ENCODE peak calls at places on chromosomes 13 and 19, in five cellular contexts. L is IMR-90, M is tibial nerve, D is heart left ventricle, Y is esophagus squamous epithelium. U is an unnamed sample.

GRCh38 chr13:35191883-35192282 is 249.8 kb downstream of the NBEA start:
- DNase-seq in M (no peak), Y (no peak), D (no peak), L (no peak), U (no peak)

GRCh38 chr19:15673176-15673654 is 328 bp downstream of the CYP4F12 start:
- DNase-seq in Y (no peak), L (no peak), M (no peak), D (no peak), U (no peak)

GRCh38 chr19:33416307-33417215 is 43.1 kb downstream of the CEBPG start:
- DNase-seq in M (no peak), L (peak), Y (no peak), D (no peak), U (peak)

GRCh38 chr13:106835477-106835876 is 267.5 kb upstream of the ARGLU1 start:
- DNase-seq in L (no peak), M (no peak), D (no peak), Y (no peak), U (no peak)

GRCh38 chr19:12284226-12284625 is 10.5 kb downstream of the ZNF44 start:
- DNase-seq in D (no peak), Y (no peak), L (no peak), M (no peak), U (no peak)

GRCh38 chr13:49840266-49840665 is 47.8 kb upstream of the KPNA3 start:
- DNase-seq in M (no peak), L (peak), D (no peak), Y (no peak), U (peak)

GRCh38 chr13:85582890-85583289 is 216.3 kb downstream of the SLITRK6 start:
- DNase-seq in Y (no peak), M (no peak), D (no peak), L (peak), U (no peak)

GRCh38 chr19:1768248-1768647 is 14.9 kb downstream of the ONECUT3 start:
- DNase-seq in Y (no peak), M (no peak), L (no peak), D (no peak), U (no peak)

GRCh38 chr13:84651288-84651687 is 769.0 kb upstream of the SLITRK1 start:
- DNase-seq in Y (no peak), D (peak), L (peak), M (no peak), U (no peak)

GRCh38 chr19:23991170-23991569 is 76.5 kb downstream of the ZNF726 start:
- DNase-seq in M (no peak), L (no peak), Y (no peak), D (no peak), U (peak)

GRCh38 chr19:36528921-36529518 is 949 bp upstream of the ZNF260 start:
- DNase-seq in M (no peak), D (no peak), L (no peak), Y (no peak), U (peak)

GRCh38 chr13:100573121-100573520 is 15.5 kb downstream of the GGACT start:
- DNase-seq in M (peak), L (peak), Y (peak), D (peak), U (peak)

DNA sequence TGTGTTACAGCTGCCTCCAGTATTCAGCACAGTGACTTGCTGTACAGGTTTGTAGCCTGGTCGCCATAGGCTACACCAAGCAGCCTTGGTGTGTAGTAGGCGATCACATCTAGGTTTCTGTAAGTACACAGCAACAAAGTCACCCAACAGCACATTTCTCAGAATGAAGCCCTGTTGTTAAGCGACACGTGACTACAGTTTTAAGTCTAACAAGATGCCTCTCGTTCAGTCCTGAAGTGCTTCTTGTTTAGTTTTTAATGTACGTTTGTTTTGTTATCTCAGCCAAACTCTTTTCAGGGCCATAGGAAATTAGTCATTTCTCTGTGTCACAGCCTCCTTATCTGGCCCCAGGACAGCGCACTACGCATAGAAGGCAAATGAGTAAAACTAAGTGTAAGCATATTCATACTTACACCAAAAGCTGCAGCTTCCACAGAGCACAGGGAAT is 50.0 kb upstream of the GPR183 start:
- DNase-seq in D (no peak), M (no peak), L (peak), Y (no peak), U (peak)
- H3K4me3 ChIP-seq in D (no peak), M (no peak), L (no peak), Y (no peak), U (no peak)

GRCh38 chr13:59247166-59247565 is 916.6 kb downstream of the DIAPH3 start:
- DNase-seq in M (no peak), Y (no peak), L (no peak), D (peak), U (peak)

DNA sequence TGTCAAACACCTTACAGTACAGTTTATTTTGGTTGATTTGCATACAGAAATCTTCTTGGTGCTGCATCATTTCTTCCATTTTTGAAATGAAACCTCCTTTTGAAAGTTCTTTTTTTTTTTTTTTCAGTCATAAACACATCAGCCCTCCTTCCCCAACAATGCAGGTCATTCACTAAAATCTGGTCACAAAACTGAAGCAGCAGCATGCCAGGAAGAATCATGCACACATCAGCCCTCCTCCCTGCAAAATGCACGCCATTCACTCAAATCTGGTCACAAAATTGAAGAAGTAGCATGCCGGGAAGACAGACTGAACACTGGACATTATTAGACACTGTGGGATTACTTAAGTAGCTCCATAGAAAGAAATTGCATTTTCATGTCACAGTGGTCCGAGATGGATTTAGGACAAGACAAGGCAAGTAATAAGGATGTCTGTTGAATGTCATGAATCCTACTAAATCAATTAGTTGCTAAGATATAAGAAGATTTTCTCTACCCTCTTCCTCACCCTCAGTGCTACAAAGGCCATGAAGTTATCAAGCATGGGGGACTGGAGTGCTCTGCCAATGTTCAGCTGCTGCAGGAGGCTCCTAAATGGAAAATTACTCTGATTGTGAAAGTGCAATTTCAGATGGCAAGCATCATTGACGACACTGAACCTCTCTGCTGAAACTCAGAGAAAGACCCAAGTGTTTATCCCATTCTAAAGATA is 913.3 kb downstream of the DIAPH3 start:
- DNase-seq in M (no peak), D (no peak), Y (no peak), L (no peak), U (no peak)
- TF ChIP-seq POLR2A in M (no peak), D (no peak), Y (no peak), L (no peak), U (no peak)

GRCh38 chr19:45440873-45441654 is 17.3 kb upstream of the ERCC1 start:
- DNase-seq in Y (no peak), D (no peak), L (peak), M (no peak), U (no peak)

GRCh38 chr19:45439190-45439568 is 15.5 kb upstream of the ERCC1 start:
- DNase-seq in Y (no peak), L (no peak), D (no peak), M (no peak), U (no peak)

GRCh38 chr19:45442408-45442926 is 18.8 kb upstream of the ERCC1 start:
- DNase-seq in D (no peak), M (no peak), Y (no peak), L (no peak), U (no peak)

GRCh38 chr19:45439569-45440258 is 16.0 kb upstream of the ERCC1 start:
- DNase-seq in Y (no peak), L (peak), D (peak), M (peak), U (peak)

GRCh38 chr19:45440259-45440638 is 16.5 kb upstream of the ERCC1 start:
- DNase-seq in L (no peak), D (no peak), M (no peak), Y (no peak), U (no peak)
- H3K4me3 ChIP-seq in L (peak), D (peak), M (peak), Y (peak), U (no peak)

GRCh38 chr19:50204811-50205675 is 1.6 kb downstream of the MYH14 start:
- DNase-seq in M (no peak), Y (no peak), D (peak), L (no peak), U (no peak)
- TF ChIP-seq POLR2A in M (no peak), Y (no peak), D (no peak), L (no peak), U (no peak)

GRCh38 chr19:49474545-49474930 is 523 bp downstream of the FLT3LG start:
- DNase-seq in Y (no peak), D (no peak), M (no peak), L (no peak), U (no peak)

GRCh38 chr19:49472936-49473335 is 1.1 kb upstream of the FLT3LG start:
- DNase-seq in L (no peak), D (no peak), M (no peak), Y (no peak), U (no peak)

GRCh38 chr19:49475191-49475932 is 1.3 kb downstream of the FLT3LG start:
- DNase-seq in Y (no peak), L (no peak), M (no peak), D (no peak), U (no peak)

GRCh38 chr19:49473868-49474544 is at the start of gene FLT3LG:
- DNase-seq in M (peak), L (peak), Y (no peak), D (peak), U (peak)

DNA sequence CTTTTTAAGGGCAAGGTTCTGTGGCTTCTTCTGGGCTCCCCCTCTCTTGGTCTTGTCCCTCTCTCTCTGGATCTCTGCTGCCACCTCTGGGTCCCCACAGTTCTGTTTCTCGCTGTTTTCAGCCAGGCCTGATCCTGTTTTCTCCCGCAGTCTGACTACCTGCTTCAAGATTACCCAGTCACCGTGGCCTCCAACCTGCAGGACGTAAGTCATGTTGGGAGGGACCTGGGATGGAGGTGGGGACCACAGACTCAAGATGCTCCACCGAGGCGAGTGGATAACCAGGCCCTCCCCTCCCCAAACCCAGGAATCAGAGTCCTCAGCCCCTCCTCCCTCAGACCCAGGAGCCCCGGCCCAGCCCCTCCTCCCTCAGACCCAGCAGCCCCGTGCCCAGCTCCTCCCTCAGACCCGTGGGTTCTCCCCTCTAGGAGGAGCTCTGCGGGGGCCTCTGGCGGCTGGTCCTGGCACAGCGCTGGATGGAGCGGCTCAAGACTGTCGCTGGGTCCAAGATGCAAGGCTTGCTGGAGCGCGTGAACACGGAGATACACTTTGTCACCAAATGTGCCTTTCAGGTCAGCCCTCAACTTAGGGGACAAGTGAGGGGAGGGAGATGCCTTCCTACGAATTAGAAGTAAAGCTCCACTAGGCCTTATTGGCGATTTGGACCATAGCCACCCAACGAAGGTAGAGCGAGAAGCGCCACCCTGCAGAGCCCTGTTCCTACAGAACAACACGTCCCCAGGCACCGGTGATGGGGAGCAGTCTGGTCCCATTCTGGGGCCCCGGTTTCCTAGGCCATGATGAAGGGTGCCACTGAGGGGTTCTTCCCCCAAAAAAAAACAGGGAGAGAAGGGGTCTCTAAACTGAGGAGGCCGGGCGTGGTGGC is 2.2 kb downstream of the FLT3LG start:
- DNase-seq in Y (no peak), L (no peak), D (no peak), M (no peak), U (no peak)
- H3K4me3 ChIP-seq in Y (peak), L (no peak), D (no peak), M (no peak), U (no peak)

U was measured in adrenal gland.